ENCODE peak calls at places on chromosomes 11 and 22, in ten cellular contexts. F is HCT116, B is breast epithelium, M is suprapubic skin, U is heart left ventricle, T is transverse colon, P is stomach, D is A549, S is uterus, G is IMR-90. N is an unnamed sample.
A peak's percentile ranks its signal among the peaks of the same experiment; 100 is the strongest.

GRCh38 chr22:19795617-19796008 is 35.0 kb downstream of the TBX1 start:
- DNase-seq in F (no peak), B (no peak), M (no peak), U (no peak), T (no peak), P (no peak), D (no peak), S (peak; percentile 67), G (peak; percentile 34), N (no peak)

GRCh38 chr11:101748572-101748971 is 164.8 kb upstream of the TRPC6 start:
- DNase-seq in F (no peak), B (no peak), M (no peak), U (no peak), T (no peak), P (no peak), D (no peak), S (no peak), G (no peak), N (no peak)

GRCh38 chr22:44753189-44754042 is 1.0 kb downstream of the ARHGAP8 start:
- DNase-seq in F (no peak), B (peak; percentile 65), M (no peak), U (no peak), T (no peak), P (no peak), D (no peak), S (no peak), G (peak; percentile 81), N (no peak)

GRCh38 chr22:32328306-32329201 is 29.1 kb upstream of the RFPL3 start:
- DNase-seq in F (no peak), B (no peak), M (peak; percentile 40), U (no peak), T (no peak), P (peak; percentile 7), D (no peak), S (no peak), G (no peak), N (peak; percentile 10)

GRCh38 chr11:70061734-70062133 is 16.4 kb upstream of the ANO1 start:
- DNase-seq in F (no peak), B (no peak), M (no peak), U (no peak), T (no peak), P (no peak), D (no peak), S (no peak), G (no peak), N (no peak)

GRCh38 chr11:16148301-16148787 is 208.0 kb downstream of the SOX6 start:
- DNase-seq in F (no peak), B (no peak), M (no peak), U (peak; percentile 26), T (no peak), P (no peak), D (no peak), S (no peak), G (no peak), N (no peak)

GRCh38 chr11:78414321-78415051 is 3.1 kb downstream of the GAB2 start:
- DNase-seq in F (no peak), B (no peak), M (no peak), U (no peak), T (no peak), P (no peak), D (peak; percentile 44), S (no peak), G (peak; percentile 43), N (no peak)

GRCh38 chr11:3109434-3109833 is 52.2 kb upstream of the CARS1 start:
- DNase-seq in F (no peak), B (no peak), M (peak; percentile 46), U (no peak), T (no peak), P (no peak), D (no peak), S (no peak), G (no peak), N (no peak)

GRCh38 chr11:57567210-57567511 is 311 bp downstream of the UBE2L6 start:
- DNase-seq in F (no peak), B (no peak), M (no peak), U (no peak), T (peak; percentile 34), P (no peak), D (no peak), S (no peak), G (peak; percentile 13), N (no peak)

GRCh38 chr22:31346733-31347250 is 646 bp upstream of the PATZ1 start:
- DNase-seq in F (no peak), B (no peak), M (peak; percentile 78), U (peak; percentile 49), T (peak; percentile 57), P (peak; percentile 63), D (peak; percentile 42), S (peak; percentile 56), G (peak; percentile 33), N (peak; percentile 76)

GRCh38 chr11:122137081-122137793 is 21.2 kb upstream of the BLID start:
- DNase-seq in F (peak; percentile 79), B (no peak), M (no peak), U (no peak), T (no peak), P (no peak), D (no peak), S (no peak), G (peak; percentile 96), N (no peak)

GRCh38 chr11:41989173-41989572 is 529.7 kb upstream of the LRRC4C start:
- DNase-seq in F (no peak), B (no peak), M (no peak), U (no peak), T (no peak), P (no peak), D (no peak), S (no peak), G (no peak), N (no peak)

GRCh38 chr11:102552020-102552419 is 21.5 kb upstream of the MMP7 start:
- DNase-seq in F (no peak), B (no peak), M (no peak), U (no peak), T (no peak), P (no peak), D (peak; percentile 55), S (no peak), G (no peak), N (no peak)

GRCh38 chr11:123020968-123021367 is 39.3 kb upstream of the BSX start:
- DNase-seq in F (peak; percentile 33), B (no peak), M (no peak), U (no peak), T (peak; percentile 10), P (no peak), D (peak; percentile 77), S (no peak), G (peak; percentile 49), N (no peak)

GRCh38 chr22:43238526-43239006 is 51.6 kb upstream of the TTLL12 start:
- DNase-seq in F (no peak), B (no peak), M (no peak), U (no peak), T (no peak), P (no peak), D (no peak), S (peak; percentile 52), G (no peak), N (no peak)

GRCh38 chr11:73269353-73270088 is 2.6 kb upstream of the P2RY6 start:
- DNase-seq in F (no peak), B (no peak), M (no peak), U (no peak), T (no peak), P (peak; percentile 24), D (no peak), S (no peak), G (no peak), N (no peak)
- H3K27ac ChIP-seq in F (no peak overlapping the region), B (no peak overlapping the region), M (no peak overlapping the region), U (no peak overlapping the region), T (no peak overlapping the region), P (no peak overlapping the region), D (peak overlapping the region; percentile 91), S (no peak overlapping the region), G (no peak overlapping the region), N (no peak overlapping the region)

GRCh38 chr11:105840391-105840790 is 181.6 kb downstream of the MSANTD4 start:
- DNase-seq in F (no peak), B (no peak), M (no peak), U (no peak), T (no peak), P (no peak), D (no peak), S (no peak), G (no peak), N (no peak)
- TF ChIP-seq CTCF in F (no peak), B (no peak), M (no peak), U (no peak), T (no peak), P (no peak), D (no peak), S (no peak), G (no peak), N (no peak)

GRCh38 chr22:37631448-37632173 is 7.9 kb upstream of the SH3BP1 start:
- DNase-seq in F (no peak), B (no peak), M (peak; percentile 75), U (no peak), T (peak; percentile 25), P (no peak), D (no peak), S (no peak), G (no peak), N (no peak)

GRCh38 chr22:37628830-37629229 is 10.6 kb upstream of the SH3BP1 start:
- DNase-seq in F (no peak), B (no peak), M (no peak), U (no peak), T (no peak), P (no peak), D (no peak), S (no peak), G (no peak), N (no peak)

GRCh38 chr22:37629928-37630327 is 9.5 kb upstream of the SH3BP1 start:
- DNase-seq in F (no peak), B (no peak), M (peak; percentile 62), U (no peak), T (no peak), P (no peak), D (no peak), S (no peak), G (no peak), N (no peak)

GRCh38 chr22:37632174-37633081 is 7.0 kb upstream of the SH3BP1 start:
- DNase-seq in F (no peak), B (no peak), M (peak; percentile 67), U (no peak), T (no peak), P (no peak), D (no peak), S (no peak), G (no peak), N (peak; percentile 55)

GRCh38 chr22:37630839-37631435 is 8.5 kb upstream of the SH3BP1 start:
- DNase-seq in F (no peak), B (no peak), M (peak; percentile 61), U (no peak), T (no peak), P (peak; percentile 56), D (no peak), S (no peak), G (no peak), N (no peak)
- TF ChIP-seq POLR2A in F (no peak), B (no peak), M (no peak), U (no peak), T (no peak), P (no peak), D (no peak), S (no peak), G (no peak), N (no peak)

GRCh38 chr22:27459955-27460354 is 341.6 kb downstream of the MN1 start:
- DNase-seq in F (no peak), B (no peak), M (no peak), U (no peak), T (no peak), P (no peak), D (no peak), S (no peak), G (no peak), N (no peak)
- H3K27ac ChIP-seq in F (no peak overlapping the region), B (no peak overlapping the region), M (no peak overlapping the region), U (peak overlapping the region; percentile 19), T (no peak overlapping the region), P (no peak overlapping the region), D (peak overlapping the region; percentile 39), S (no peak overlapping the region), G (no peak overlapping the region), N (no peak overlapping the region)